ENCODE peak calls at places on chromosomes 12 and 14, in nine cellular contexts. One of them, this sample, is unnamed.

GRCh38 chr12:52346596-52346995 is 20.7 kb downstream of the KRT85 start:
- DNase-seq in fibroblast of the conjunctiva: no peak
- DNase-seq in psoas muscle: no peak
- DNase-seq in ecto neural progenitor cell: no peak
- DNase-seq in AG08396: no peak
- DNase-seq in GM03348: no peak
- DNase-seq in amygdala: peak
- DNase-seq in GM04504: no peak
- DNase-seq in left colon: no peak
- DNase-seq in this sample: peak

GRCh38 chr12:30457621-30458289 is 237.9 kb downstream of the IPO8 start:
- DNase-seq in fibroblast of the conjunctiva: peak
- DNase-seq in psoas muscle: no peak
- DNase-seq in ecto neural progenitor cell: no peak
- DNase-seq in AG08396: peak
- DNase-seq in GM03348: peak
- DNase-seq in amygdala: no peak
- DNase-seq in GM04504: peak
- DNase-seq in left colon: no peak
- DNase-seq in this sample: peak

GRCh38 chr12:65188179-65188709 is 18.9 kb downstream of the LEMD3 start:
- DNase-seq in fibroblast of the conjunctiva: no peak
- DNase-seq in psoas muscle: no peak
- DNase-seq in ecto neural progenitor cell: no peak
- DNase-seq in AG08396: no peak
- DNase-seq in GM03348: no peak
- DNase-seq in amygdala: no peak
- DNase-seq in GM04504: no peak
- DNase-seq in left colon: no peak
- DNase-seq in this sample: no peak

GRCh38 chr12:120546050-120546386 is 11.9 kb downstream of the RNF10 start:
- DNase-seq in fibroblast of the conjunctiva: no peak
- DNase-seq in psoas muscle: no peak
- DNase-seq in ecto neural progenitor cell: no peak
- DNase-seq in AG08396: no peak
- DNase-seq in GM03348: no peak
- DNase-seq in amygdala: no peak
- DNase-seq in GM04504: no peak
- DNase-seq in left colon: no peak
- DNase-seq in this sample: no peak

GRCh38 chr12:64205542-64205941 is 16.6 kb downstream of the KICS2 start:
- DNase-seq in fibroblast of the conjunctiva: no peak
- DNase-seq in psoas muscle: no peak
- DNase-seq in ecto neural progenitor cell: no peak
- DNase-seq in AG08396: no peak
- DNase-seq in GM03348: no peak
- DNase-seq in amygdala: no peak
- DNase-seq in GM04504: no peak
- DNase-seq in left colon: no peak
- DNase-seq in this sample: no peak

GRCh38 chr12:68959457-68960161 is 26.6 kb upstream of the CPM start:
- DNase-seq in fibroblast of the conjunctiva: no peak
- DNase-seq in psoas muscle: no peak
- DNase-seq in ecto neural progenitor cell: no peak
- DNase-seq in AG08396: no peak
- DNase-seq in GM03348: no peak
- DNase-seq in amygdala: no peak
- DNase-seq in GM04504: no peak
- DNase-seq in left colon: no peak
- DNase-seq in this sample: peak

GRCh38 chr14:56708704-56709103 is 101.6 kb downstream of the OTX2 start:
- DNase-seq in fibroblast of the conjunctiva: no peak
- DNase-seq in psoas muscle: no peak
- DNase-seq in ecto neural progenitor cell: no peak
- DNase-seq in AG08396: no peak
- DNase-seq in GM03348: no peak
- DNase-seq in amygdala: no peak
- DNase-seq in GM04504: no peak
- DNase-seq in left colon: no peak
- DNase-seq in this sample: no peak

GRCh38 chr12:97301576-97301975 is 161.0 kb upstream of the RMST start:
- DNase-seq in fibroblast of the conjunctiva: no peak
- DNase-seq in psoas muscle: no peak
- DNase-seq in ecto neural progenitor cell: no peak
- DNase-seq in AG08396: no peak
- DNase-seq in GM03348: no peak
- DNase-seq in amygdala: no peak
- DNase-seq in GM04504: no peak
- DNase-seq in left colon: no peak
- DNase-seq in this sample: no peak

GRCh38 chr14:55302770-55303472 is 31.7 kb downstream of the FBXO34 start:
- DNase-seq in fibroblast of the conjunctiva: no peak
- DNase-seq in psoas muscle: no peak
- DNase-seq in ecto neural progenitor cell: no peak
- DNase-seq in AG08396: no peak
- DNase-seq in GM03348: no peak
- DNase-seq in amygdala: no peak
- DNase-seq in GM04504: no peak
- DNase-seq in left colon: no peak
- DNase-seq in this sample: no peak

GRCh38 chr12:106171117-106171750 is 32.5 kb upstream of the NUAK1 start:
- DNase-seq in fibroblast of the conjunctiva: no peak
- DNase-seq in psoas muscle: no peak
- DNase-seq in ecto neural progenitor cell: no peak
- DNase-seq in AG08396: no peak
- DNase-seq in GM03348: no peak
- DNase-seq in amygdala: no peak
- DNase-seq in GM04504: no peak
- DNase-seq in left colon: no peak
- DNase-seq in this sample: no peak

GRCh38 chr12:122206976-122207375 is 3.5 kb downstream of the B3GNT4 start:
- DNase-seq in fibroblast of the conjunctiva: no peak
- DNase-seq in psoas muscle: no peak
- DNase-seq in ecto neural progenitor cell: no peak
- DNase-seq in AG08396: no peak
- DNase-seq in GM03348: no peak
- DNase-seq in amygdala: no peak
- DNase-seq in GM04504: no peak
- DNase-seq in left colon: no peak
- DNase-seq in this sample: no peak

GRCh38 chr14:103522649-103523582 is at the start of gene CKB:
- DNase-seq in fibroblast of the conjunctiva: no peak
- DNase-seq in psoas muscle: peak
- DNase-seq in ecto neural progenitor cell: peak
- DNase-seq in AG08396: peak
- DNase-seq in GM03348: peak
- DNase-seq in amygdala: peak
- DNase-seq in GM04504: no peak
- DNase-seq in left colon: peak
- DNase-seq in this sample: peak

GRCh38 chr12:46217686-46218508 is 50.9 kb downstream of the SLC38A1 start:
- DNase-seq in fibroblast of the conjunctiva: no peak
- DNase-seq in psoas muscle: no peak
- DNase-seq in ecto neural progenitor cell: no peak
- DNase-seq in AG08396: no peak
- DNase-seq in GM03348: no peak
- DNase-seq in amygdala: no peak
- DNase-seq in GM04504: no peak
- DNase-seq in left colon: peak
- DNase-seq in this sample: no peak

GRCh38 chr12:132049876-132050275 is 94.2 kb downstream of the DDX51 start:
- DNase-seq in fibroblast of the conjunctiva: no peak
- DNase-seq in psoas muscle: no peak
- DNase-seq in ecto neural progenitor cell: no peak
- DNase-seq in AG08396: no peak
- DNase-seq in GM03348: no peak
- DNase-seq in amygdala: no peak
- DNase-seq in GM04504: no peak
- DNase-seq in left colon: no peak
- DNase-seq in this sample: no peak

GRCh38 chr14:96072076-96072475 is 32.9 kb downstream of the C14orf132 start:
- DNase-seq in fibroblast of the conjunctiva: no peak
- DNase-seq in psoas muscle: no peak
- DNase-seq in ecto neural progenitor cell: no peak
- DNase-seq in AG08396: no peak
- DNase-seq in GM03348: no peak
- DNase-seq in amygdala: no peak
- DNase-seq in GM04504: no peak
- DNase-seq in left colon: peak
- DNase-seq in this sample: no peak

GRCh38 chr12:111298583-111299436 is 70.1 kb downstream of the PHETA1 start:
- DNase-seq in fibroblast of the conjunctiva: peak
- DNase-seq in psoas muscle: peak
- DNase-seq in ecto neural progenitor cell: peak
- DNase-seq in AG08396: peak
- DNase-seq in GM03348: peak
- DNase-seq in amygdala: peak
- DNase-seq in GM04504: peak
- DNase-seq in left colon: no peak
- DNase-seq in this sample: peak

GRCh38 chr14:52021971-52022600 is 32.7 kb downstream of the RTRAF start:
- DNase-seq in fibroblast of the conjunctiva: no peak
- DNase-seq in psoas muscle: no peak
- DNase-seq in ecto neural progenitor cell: no peak
- DNase-seq in AG08396: no peak
- DNase-seq in GM03348: no peak
- DNase-seq in amygdala: no peak
- DNase-seq in GM04504: no peak
- DNase-seq in left colon: no peak
- DNase-seq in this sample: no peak

GRCh38 chr14:69023035-69023434 is 43.9 kb upstream of the ACTN1 start:
- DNase-seq in fibroblast of the conjunctiva: no peak
- DNase-seq in psoas muscle: no peak
- DNase-seq in ecto neural progenitor cell: no peak
- DNase-seq in AG08396: no peak
- DNase-seq in GM03348: no peak
- DNase-seq in amygdala: no peak
- DNase-seq in GM04504: no peak
- DNase-seq in left colon: no peak
- DNase-seq in this sample: no peak

GRCh38 chr14:52348796-52349195 is 34.7 kb downstream of the PTGER2 start:
- DNase-seq in fibroblast of the conjunctiva: no peak
- DNase-seq in psoas muscle: no peak
- DNase-seq in ecto neural progenitor cell: no peak
- DNase-seq in AG08396: no peak
- DNase-seq in GM03348: peak
- DNase-seq in amygdala: no peak
- DNase-seq in GM04504: no peak
- DNase-seq in left colon: no peak
- DNase-seq in this sample: no peak

GRCh38 chr14:95876769-95877490 is at the start of gene TUNAR:
- DNase-seq in fibroblast of the conjunctiva: no peak
- DNase-seq in psoas muscle: no peak
- DNase-seq in ecto neural progenitor cell: peak
- DNase-seq in AG08396: no peak
- DNase-seq in GM03348: peak
- DNase-seq in amygdala: no peak
- DNase-seq in GM04504: no peak
- DNase-seq in left colon: no peak
- DNase-seq in this sample: no peak

GRCh38 chr14:99237288-99237687 is 34.7 kb downstream of the BCL11B start:
- DNase-seq in fibroblast of the conjunctiva: no peak
- DNase-seq in psoas muscle: no peak
- DNase-seq in ecto neural progenitor cell: no peak
- DNase-seq in AG08396: no peak
- DNase-seq in GM03348: no peak
- DNase-seq in amygdala: no peak
- DNase-seq in GM04504: no peak
- DNase-seq in left colon: no peak
- DNase-seq in this sample: no peak

GRCh38 chr14:22737052-22737451 is 29.4 kb upstream of the OXA1L start:
- DNase-seq in fibroblast of the conjunctiva: no peak
- DNase-seq in psoas muscle: no peak
- DNase-seq in ecto neural progenitor cell: no peak
- DNase-seq in AG08396: peak
- DNase-seq in GM03348: no peak
- DNase-seq in amygdala: no peak
- DNase-seq in GM04504: no peak
- DNase-seq in left colon: no peak
- DNase-seq in this sample: no peak